ENCODE peak calls at places on chromosomes 2 and 18, in ten cellular contexts. Y is left ventricle myocardium inferior, Z is BE2C, V is gastrocnemius medialis, X is NB4, P is lower lobe of right lung, C is adrenal gland, F is mammary epithelial cell, K is GM13977, L is heart left ventricle. T is an unnamed sample.

GRCh38 chr2:231674587-231675334 is 33.6 kb upstream of the PTMA start:
- DNase-seq in F (no peak), Y (peak), C (peak), X (peak), Z (peak), V (no peak), L (peak), P (peak), K (peak), T (peak)

GRCh38 chr2:69298862-69299261 is 88.2 kb downstream of the GFPT1 start:
- DNase-seq in Y (no peak), V (no peak), X (no peak), F (no peak), C (no peak), K (no peak), Z (peak), P (no peak), L (no peak), T (peak)

GRCh38 chr2:232435805-232436204 is 20.1 kb upstream of the ALPI start:
- DNase-seq in V (no peak), Z (no peak), P (peak), C (no peak), F (no peak), Y (no peak), L (no peak), K (no peak), X (no peak), T (no peak)

GRCh38 chr18:78787751-78788150 is 191.9 kb upstream of the SALL3 start:
- DNase-seq in P (no peak), F (no peak), L (no peak), Y (no peak), Z (no peak), V (no peak), C (no peak), X (no peak), K (no peak), T (no peak)

GRCh38 chr18:41326311-41326710 is 628.7 kb upstream of the PIK3C3 start:
- DNase-seq in Y (no peak), Z (no peak), P (no peak), F (peak), V (no peak), K (no peak), C (no peak), X (no peak), L (no peak), T (peak)

GRCh38 chr2:24994325-24994724 is 22.6 kb upstream of the DNAJC27 start:
- DNase-seq in Y (no peak), L (no peak), F (no peak), K (no peak), Z (no peak), V (no peak), P (no peak), C (no peak), X (no peak), T (no peak)

GRCh38 chr2:231052494-231053451 is 3.9 kb upstream of the PSMD1 start:
- DNase-seq in Z (peak), P (peak), X (peak), V (peak), F (peak), Y (peak), K (peak), C (peak), L (peak), T (peak)

GRCh38 chr2:12774381-12774780 is 57.6 kb downstream of the TRIB2 start:
- DNase-seq in X (no peak), P (no peak), C (no peak), Z (peak), Y (no peak), F (no peak), V (no peak), K (no peak), L (peak), T (no peak)

GRCh38 chr18:6724331-6724730 is 5.2 kb upstream of the ARHGAP28 start:
- DNase-seq in C (no peak), L (no peak), K (no peak), Y (no peak), P (no peak), V (no peak), Z (no peak), X (no peak), F (no peak), T (no peak)

GRCh38 chr2:134819334-134819733 is 19.1 kb upstream of the ACMSD start:
- DNase-seq in K (no peak), F (peak), V (no peak), C (no peak), X (no peak), Z (no peak), P (no peak), L (no peak), Y (no peak), T (peak)

GRCh38 chr18:2981212-2981728 is 31.7 kb downstream of the LPIN2 start:
- DNase-seq in C (no peak), V (no peak), K (no peak), L (no peak), P (no peak), F (peak), X (no peak), Y (no peak), Z (no peak), T (peak)

GRCh38 chr2:15177103-15177502 is 384.0 kb downstream of the NBAS start:
- DNase-seq in P (no peak), F (peak), C (no peak), V (no peak), Y (no peak), K (peak), L (no peak), X (no peak), Z (no peak), T (peak)

GRCh38 chr18:23237524-23238151 is 102.4 kb downstream of the CABLES1 start:
- DNase-seq in K (peak), F (peak), X (no peak), V (no peak), P (peak), Z (no peak), Y (peak), L (peak), C (peak), T (peak)
- TF ChIP-seq CTCF in K (peak), F (peak), X (no peak), V (peak), P (peak), Z (no peak), Y (peak), L (peak), C (no peak), T (peak)

GRCh38 chr2:235333076-235333475 is 160.8 kb upstream of the AGAP1 start:
- DNase-seq in K (no peak), F (no peak), Y (no peak), P (no peak), C (no peak), Z (no peak), V (no peak), X (no peak), L (no peak), T (no peak)
- TF ChIP-seq CTCF in K (no peak), F (no peak), Y (no peak), P (no peak), C (no peak), Z (no peak), V (no peak), X (no peak), L (no peak), T (no peak)

GRCh38 chr2:152334701-152335015 is 316 bp upstream of the FMNL2 start:
- DNase-seq in Z (no peak), F (no peak), K (no peak), X (no peak), L (no peak), V (no peak), C (no peak), Y (no peak), P (no peak), T (no peak)

GRCh38 chr2:152335016-152335850 is at the start of gene FMNL2:
- DNase-seq in L (peak), F (peak), Z (peak), P (peak), C (peak), K (peak), V (peak), X (peak), Y (peak), T (peak)

GRCh38 chr2:152336854-152337510 is 2.0 kb downstream of the FMNL2 start:
- DNase-seq in Z (peak), K (no peak), Y (no peak), P (no peak), X (peak), V (peak), C (peak), L (no peak), F (peak), T (peak)

GRCh38 chr2:152336103-152336853 is 1.3 kb downstream of the FMNL2 start:
- DNase-seq in Y (peak), V (peak), C (peak), F (peak), P (peak), Z (peak), X (peak), K (peak), L (peak), T (peak)

GRCh38 chr2:152335851-152336102 is 803 bp downstream of the FMNL2 start:
- DNase-seq in C (no peak), L (no peak), P (peak), Z (no peak), X (no peak), F (no peak), K (no peak), V (no peak), Y (no peak), T (no peak)
- TF ChIP-seq CTCF in C (no peak), L (no peak), P (no peak), Z (no peak), X (no peak), F (no peak), K (no peak), V (no peak), Y (no peak), T (no peak)

GRCh38 chr2:99240431-99240830 is 15.0 kb downstream of the LYG2 start:
- DNase-seq in X (peak), Y (no peak), P (no peak), L (no peak), F (no peak), C (no peak), V (no peak), K (no peak), Z (no peak), T (no peak)

GRCh38 chr2:99242151-99242550 is 13.3 kb downstream of the LYG2 start:
- DNase-seq in C (no peak), V (no peak), K (no peak), Y (no peak), F (no peak), X (no peak), L (no peak), Z (no peak), P (no peak), T (no peak)

DNA sequence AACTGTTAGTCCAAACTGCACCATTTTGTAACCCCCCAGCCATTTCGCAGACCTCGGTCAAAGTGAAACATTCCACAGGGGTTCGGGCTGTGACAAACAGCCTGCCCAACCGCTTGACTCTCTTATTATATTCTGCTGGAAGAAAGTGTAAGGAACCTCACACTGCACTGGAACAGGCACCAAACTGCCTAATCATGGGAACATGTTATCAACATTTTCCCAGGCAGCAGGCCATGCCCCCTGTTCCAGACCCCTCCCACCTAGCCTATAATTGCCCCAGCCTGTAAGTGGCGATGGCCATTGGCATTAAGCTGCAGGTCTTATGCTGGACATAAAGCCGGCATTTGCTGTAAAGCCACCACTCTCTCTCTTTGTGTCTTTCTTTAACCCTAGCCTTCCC is 16.9 kb downstream of the LYG2 start:
- DNase-seq in X (no peak), K (no peak), Y (no peak), C (no peak), V (no peak), L (peak), P (no peak), Z (no peak), F (no peak), T (no peak)
- TF ChIP-seq CTCF in X (no peak), K (no peak), Y (no peak), C (no peak), V (no peak), L (no peak), P (no peak), Z (no peak), F (no peak), T (no peak)

DNA sequence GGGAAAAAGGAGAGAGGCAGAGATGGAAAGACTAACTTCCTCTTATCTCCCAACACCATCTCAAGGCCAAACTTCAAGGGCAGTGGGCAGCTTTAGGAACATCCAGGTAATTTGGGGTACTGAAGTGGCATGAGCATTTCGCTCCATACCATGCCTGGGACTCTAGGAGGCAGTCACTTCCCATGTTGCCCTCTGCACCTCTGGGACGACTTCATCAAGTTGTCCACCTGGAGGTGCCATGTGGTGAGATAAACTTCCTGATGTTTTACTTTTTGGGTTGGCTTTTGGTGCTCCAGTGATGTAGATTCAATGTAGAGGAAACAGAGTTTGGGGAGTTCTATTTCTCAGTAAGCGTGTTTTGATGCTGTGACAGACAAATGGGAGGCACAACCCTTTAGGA is 56.3 kb upstream of the UPP2 start:
- DNase-seq in Y (no peak), X (peak), Z (no peak), F (no peak), V (no peak), C (no peak), L (no peak), K (no peak), P (no peak), T (no peak)
- TF ChIP-seq CTCF in Y (no peak), X (no peak), Z (peak), F (peak), V (no peak), C (no peak), L (no peak), K (no peak), P (no peak), T (no peak)

DNA sequence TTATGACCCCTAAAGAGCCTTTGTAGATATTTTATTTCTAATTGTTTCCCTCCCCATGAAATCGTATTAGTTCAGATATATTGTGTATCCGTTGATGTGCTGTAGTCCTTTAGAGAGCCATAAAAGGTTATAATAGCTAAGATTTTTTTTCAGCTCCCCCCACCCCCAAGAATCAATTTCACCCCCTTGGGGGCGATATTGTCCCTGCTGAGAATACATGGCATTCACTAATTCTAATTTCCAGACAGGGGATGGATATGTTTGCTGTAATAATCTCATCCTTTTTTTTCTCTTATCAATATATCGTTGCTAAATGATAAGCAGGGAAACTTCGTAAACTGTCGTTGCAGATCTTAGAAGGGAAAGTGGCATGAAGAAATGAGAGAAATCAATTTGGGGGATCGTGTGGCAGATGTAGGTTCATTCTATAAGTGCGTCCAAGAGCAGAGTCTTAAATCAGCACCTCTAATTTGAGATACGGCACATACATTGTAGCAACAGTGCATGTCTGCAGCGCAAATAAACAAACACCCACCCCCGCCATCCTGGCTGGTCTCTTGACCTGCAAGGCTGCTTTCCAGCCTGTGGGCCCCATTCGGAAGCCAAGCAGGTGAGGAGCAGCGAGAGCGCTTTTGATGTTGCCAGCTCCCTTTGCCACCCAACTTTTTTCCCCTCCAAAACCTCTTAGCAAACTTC is 530.9 kb downstream of the TMEM182 start:
- DNase-seq in X (no peak), C (no peak), K (no peak), L (no peak), Y (no peak), V (no peak), F (no peak), Z (no peak), P (no peak), T (no peak)
- TF ChIP-seq CTCF in X (no peak), C (no peak), K (no peak), L (no peak), Y (no peak), V (no peak), F (no peak), Z (no peak), P (no peak), T (no peak)

GRCh38 chr2:70546885-70547284 is 6.7 kb downstream of the TGFA start:
- DNase-seq in K (no peak), Z (no peak), L (no peak), Y (no peak), V (no peak), F (no peak), P (no peak), X (no peak), C (no peak), T (no peak)

GRCh38 chr2:70546376-70546775 is 7.2 kb downstream of the TGFA start:
- DNase-seq in V (no peak), Y (no peak), F (peak), Z (no peak), L (no peak), C (no peak), P (no peak), K (no peak), X (no peak), T (no peak)

GRCh38 chr2:70536517-70537060 is 17.0 kb downstream of the TGFA start:
- DNase-seq in X (no peak), F (peak), P (no peak), C (no peak), Z (no peak), V (no peak), L (no peak), Y (no peak), K (no peak), T (no peak)

GRCh38 chr2:70537840-70538239 is 15.8 kb downstream of the TGFA start:
- DNase-seq in X (no peak), C (no peak), K (no peak), Z (no peak), V (no peak), P (no peak), Y (no peak), F (no peak), L (no peak), T (no peak)

DNA sequence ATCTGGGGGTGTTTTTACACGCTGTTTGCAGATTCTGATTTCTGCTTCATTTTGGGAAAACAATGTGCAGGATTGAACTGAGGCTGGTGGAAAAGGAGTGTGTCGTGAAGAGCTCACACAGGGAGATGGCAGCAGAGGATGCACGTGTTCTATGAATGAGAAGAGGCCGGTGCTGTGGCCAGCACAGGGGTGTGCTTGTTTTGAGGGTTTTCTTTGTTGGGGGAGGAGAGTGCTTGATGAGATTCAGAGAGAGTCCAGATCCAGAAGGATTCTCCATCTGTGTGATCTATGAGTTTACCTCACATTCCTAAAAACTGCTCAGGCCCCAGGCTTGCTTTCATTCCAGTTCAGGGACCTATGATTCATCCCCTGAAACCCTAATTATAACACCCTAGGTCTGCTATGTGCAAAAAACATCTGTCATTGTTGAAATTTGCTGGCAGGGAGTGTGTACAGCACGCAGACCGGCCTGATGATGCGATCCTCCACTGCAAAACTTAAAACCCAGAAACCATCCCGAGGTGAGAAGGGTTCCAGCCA is 12.1 kb downstream of the TGFA start:
- DNase-seq in X (no peak), Y (no peak), K (no peak), Z (no peak), F (peak), V (no peak), L (no peak), P (no peak), C (no peak), T (no peak)
- TF ChIP-seq CTCF in X (no peak), Y (no peak), K (no peak), Z (no peak), F (no peak), V (no peak), L (no peak), P (no peak), C (no peak), T (no peak)

GRCh38 chr2:108621087-108621559 is 86.9 kb downstream of the LIMS1 start:
- DNase-seq in V (no peak), F (peak), Y (no peak), K (peak), L (no peak), P (peak), Z (no peak), C (no peak), X (peak), T (peak)
- TF ChIP-seq CTCF in V (no peak), F (no peak), Y (no peak), K (no peak), L (no peak), P (no peak), Z (no peak), C (no peak), X (no peak), T (no peak)

GRCh38 chr2:106581755-106582430 is 94.7 kb downstream of the CD8B2 start:
- DNase-seq in K (peak), P (peak), V (no peak), C (peak), L (peak), Z (peak), X (peak), F (peak), Y (peak), T (peak)
- TF ChIP-seq CTCF in K (no peak), P (no peak), V (no peak), C (no peak), L (no peak), Z (no peak), X (peak), F (peak), Y (no peak), T (peak)